ENCODE peak calls at places on chromosome 19, in seven cellular contexts. A is bronchial epithelial cell, Q is GM12865, D is OCI-LY7, O is spleen, Y is breast epithelium, F is nephron progenitor cell. J is an unnamed sample.

GRCh38 chr19:15779756-15780476 is 7.5 kb upstream of the OR10H5 start:
- DNase-seq in A (no peak), Q (no peak), D (no peak), O (no peak), Y (peak), F (no peak), J (no peak)

GRCh38 chr19:23095406-23095805 is 21.4 kb upstream of the ZNF730 start:
- DNase-seq in A (no peak), Q (no peak), D (no peak), O (no peak), Y (no peak), F (no peak), J (no peak)

GRCh38 chr19:19645233-19645870 is 1.9 kb upstream of the GMIP start:
- DNase-seq in A (no peak), Q (no peak), D (no peak), O (no peak), Y (no peak), F (no peak), J (no peak)

GRCh38 chr19:9934132-9934950 is 2.0 kb downstream of the OLFM2 start:
- DNase-seq in A (peak), Q (peak), D (peak), O (peak), Y (no peak), F (peak), J (no peak)

GRCh38 chr19:18849838-18850400 is 18.2 kb downstream of the UPF1 start:
- DNase-seq in A (no peak), Q (peak), D (no peak), O (peak), Y (no peak), F (peak), J (no peak)

GRCh38 chr19:31674503-31675186 is 325.4 kb upstream of the TSHZ3 start:
- DNase-seq in A (no peak), Q (no peak), D (no peak), O (no peak), Y (no peak), F (no peak), J (no peak)

GRCh38 chr19:4063369-4064072 is 3.2 kb downstream of the ZBTB7A start:
- DNase-seq in A (no peak), Q (peak), D (peak), O (peak), Y (no peak), F (no peak), J (no peak)

GRCh38 chr19:42942187-42942789 is 5.3 kb upstream of the PSG7 start:
- DNase-seq in A (peak), Q (peak), D (peak), O (no peak), Y (no peak), F (no peak), J (no peak)

GRCh38 chr19:53078668-53079067 is 24.6 kb downstream of the ZNF160 start:
- DNase-seq in A (no peak), Q (no peak), D (no peak), O (no peak), Y (no peak), F (no peak), J (no peak)

GRCh38 chr19:17794412-17794730 is 567 bp upstream of the B3GNT3 start:
- DNase-seq in A (no peak), Q (no peak), D (no peak), O (no peak), Y (no peak), F (no peak), J (no peak)

GRCh38 chr19:40603719-40604646 is 2.8 kb downstream of the LTBP4 start:
- DNase-seq in A (peak), Q (peak), D (peak), O (peak), Y (peak), F (peak), J (peak)

GRCh38 chr19:16895467-16896097 is 6.8 kb downstream of the F2RL3 start:
- DNase-seq in A (no peak), Q (no peak), D (no peak), O (no peak), Y (no peak), F (no peak), J (no peak)

GRCh38 chr19:19453129-19453461 is 47.6 kb downstream of the GATAD2A start:
- DNase-seq in A (no peak), Q (no peak), D (no peak), O (no peak), Y (no peak), F (no peak), J (no peak)

GRCh38 chr19:50772408-50773311 is 2.4 kb downstream of the GPR32 start:
- DNase-seq in A (no peak), Q (peak), D (peak), O (no peak), Y (no peak), F (no peak), J (no peak)

GRCh38 chr19:50814883-50815282 is 8.7 kb downstream of the KLK1 start:
- DNase-seq in A (no peak), Q (no peak), D (no peak), O (no peak), Y (no peak), F (no peak), J (no peak)

GRCh38 chr19:52231154-52231565 is 38.2 kb upstream of the ZNF766 start:
- DNase-seq in A (peak), Q (no peak), D (no peak), O (no peak), Y (no peak), F (no peak), J (no peak)

GRCh38 chr19:28961772-28962500 is 251.0 kb downstream of the UQCRFS1 start:
- DNase-seq in A (no peak), Q (no peak), D (no peak), O (no peak), Y (no peak), F (no peak), J (peak)

GRCh38 chr19:40217027-40217810 is 965 bp downstream of the TTC9B start:
- DNase-seq in A (peak), Q (peak), D (peak), O (no peak), Y (no peak), F (peak), J (no peak)

GRCh38 chr19:48501961-48502719 is 9.5 kb downstream of the LMTK3 start:
- DNase-seq in A (peak), Q (peak), D (peak), O (peak), Y (peak), F (peak), J (peak)

GRCh38 chr19:610801-611505 is 21.3 kb downstream of the HCN2 start:
- DNase-seq in A (no peak), Q (peak), D (peak), O (peak), Y (no peak), F (peak), J (no peak)

GRCh38 chr19:35955881-35956634 is 19.9 kb downstream of the LRFN3 start:
- DNase-seq in A (no peak), Q (no peak), D (no peak), O (no peak), Y (no peak), F (no peak), J (no peak)

GRCh38 chr19:39411006-39411831 is 1.2 kb upstream of the PLEKHG2 start:
- DNase-seq in A (peak), Q (peak), D (no peak), O (peak), Y (peak), F (no peak), J (no peak)

GRCh38 chr19:27745978-27746542 is 1466.9 kb downstream of the UQCRFS1 start:
- DNase-seq in A (no peak), Q (no peak), D (no peak), O (no peak), Y (peak), F (no peak), J (no peak)

GRCh38 chr19:27748551-27749152 is 1464.3 kb downstream of the UQCRFS1 start:
- DNase-seq in A (no peak), Q (no peak), D (no peak), O (no peak), Y (no peak), F (no peak), J (no peak)

GRCh38 chr19:27750697-27751391 is 1462.1 kb downstream of the UQCRFS1 start:
- DNase-seq in A (no peak), Q (no peak), D (no peak), O (no peak), Y (no peak), F (no peak), J (no peak)

GRCh38 chr19:27744926-27745844 is 1467.8 kb downstream of the UQCRFS1 start:
- DNase-seq in A (no peak), Q (no peak), D (no peak), O (no peak), Y (no peak), F (no peak), J (no peak)

DNA sequence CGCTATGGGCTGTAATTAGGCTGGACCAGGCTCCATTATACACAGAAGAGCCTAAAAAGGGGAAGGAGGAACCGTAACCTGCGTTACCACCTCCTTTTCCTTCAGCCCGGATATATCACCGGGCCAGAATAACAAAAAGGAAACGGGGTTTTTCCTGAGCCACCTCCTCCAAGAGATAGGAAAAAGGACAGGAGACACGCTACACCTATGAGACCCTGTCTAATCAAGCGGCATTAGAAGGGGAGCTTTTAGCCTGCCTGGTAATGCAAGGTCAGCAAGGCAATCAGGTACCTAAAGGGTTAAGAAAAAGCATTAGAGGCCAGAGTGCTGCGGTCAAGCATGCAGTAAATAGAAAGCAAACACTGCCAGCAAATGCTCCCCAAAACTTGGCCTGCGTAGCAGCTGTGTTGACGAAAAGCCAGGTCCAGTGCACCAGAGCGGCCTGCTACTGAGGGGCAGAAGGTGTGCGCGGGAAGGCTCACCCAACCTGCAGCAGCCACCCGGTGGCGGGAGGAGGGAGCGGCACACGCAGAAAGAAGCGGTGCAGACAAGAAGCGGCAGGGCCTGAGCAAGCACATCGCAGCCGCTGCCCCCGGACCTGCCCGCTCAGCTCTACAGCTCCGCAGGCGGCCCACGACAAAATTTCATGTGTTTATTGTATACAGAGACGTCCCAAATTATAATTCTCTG is 1466.1 kb downstream of the UQCRFS1 start:
- DNase-seq in A (peak), Q (peak), D (no peak), O (peak), Y (peak), F (peak), J (no peak)
- TF ChIP-seq CTCF in A (no peak), Q (no peak), D (peak), O (peak), Y (no peak), F (no peak), J (no peak)

DNA sequence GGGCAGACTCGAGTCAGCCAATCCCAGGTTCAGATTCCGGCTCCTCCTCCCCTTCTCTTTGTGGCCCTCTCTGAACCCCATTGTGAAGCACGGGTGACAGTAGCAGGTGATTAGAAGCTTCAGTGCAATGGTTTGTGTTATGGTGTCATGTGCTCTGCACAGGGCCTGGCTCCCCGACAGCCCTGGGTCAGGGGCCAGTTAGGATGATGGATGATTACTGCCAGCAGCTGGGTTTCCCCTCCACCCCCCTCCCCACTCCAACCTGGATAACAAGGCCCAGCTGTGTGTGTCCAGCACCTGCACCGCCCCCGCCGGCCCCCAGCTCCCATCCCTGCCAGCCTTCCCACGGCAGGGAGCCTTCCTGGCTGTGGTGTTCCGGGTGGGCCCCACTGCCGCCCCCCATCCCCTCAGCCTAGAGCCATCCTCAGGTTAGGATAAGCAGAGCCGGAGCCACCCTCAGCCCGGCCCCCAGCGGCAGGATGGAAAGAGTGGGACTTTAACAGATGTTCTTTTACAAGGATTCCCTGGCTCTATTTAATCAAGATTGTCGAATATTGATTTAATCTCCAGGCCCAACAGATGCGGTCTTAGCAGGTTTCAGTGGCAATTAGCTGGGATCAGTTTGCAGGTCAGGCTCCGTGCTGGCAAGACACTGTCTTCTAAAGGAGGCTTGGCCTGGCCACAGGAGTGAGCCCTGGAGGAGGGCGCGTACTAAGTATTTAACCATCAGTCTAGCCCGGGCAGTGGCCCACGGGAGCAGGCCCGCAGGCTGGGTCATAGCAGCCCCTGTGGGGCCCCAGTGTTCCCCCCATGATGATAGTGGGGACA is 156.2 kb downstream of the SIPA1L3 start:
- DNase-seq in A (no peak), Q (no peak), D (no peak), O (no peak), Y (no peak), F (peak), J (no peak)
- TF ChIP-seq CTCF in A (no peak), Q (no peak), D (no peak), O (no peak), Y (no peak), F (no peak), J (no peak)

GRCh38 chr19:1618157-1619093 is 13.2 kb upstream of the UQCR11 start:
- DNase-seq in A (peak), Q (peak), D (peak), O (no peak), Y (no peak), F (no peak), J (no peak)
- TF ChIP-seq CTCF in A (peak), Q (peak), D (peak), O (peak), Y (peak), F (no peak), J (peak)

GRCh38 chr19:5997371-5997770 is 19.4 kb upstream of the RANBP3 start:
- DNase-seq in A (no peak), Q (no peak), D (no peak), O (no peak), Y (no peak), F (peak), J (no peak)
- TF ChIP-seq CTCF in A (no peak), Q (no peak), D (peak), O (no peak), Y (no peak), F (peak), J (peak)

GRCh38 chr19:32831611-32832010 is 38.0 kb downstream of the SLC7A9 start:
- DNase-seq in A (no peak), Q (no peak), D (no peak), O (no peak), Y (no peak), F (no peak), J (no peak)

DNA sequence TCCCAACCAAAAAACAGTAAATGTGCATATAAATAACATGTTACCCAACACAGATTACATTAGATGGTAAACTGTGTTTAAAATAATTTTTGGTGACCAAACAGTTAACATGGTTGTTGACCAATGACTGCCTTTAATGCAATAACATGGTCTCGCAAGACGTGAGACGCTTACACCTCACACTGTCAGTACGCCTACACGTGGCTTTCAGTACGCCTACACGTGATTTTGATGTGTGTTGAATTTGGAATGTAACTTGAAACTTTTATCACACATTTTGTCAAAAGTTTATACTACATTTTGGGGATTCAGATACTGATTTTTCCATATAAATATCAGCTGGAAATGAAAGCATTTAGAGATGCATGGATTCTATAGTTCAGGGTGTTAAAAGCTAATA is 32.0 kb downstream of the SLC7A9 start:
- DNase-seq in A (no peak), Q (no peak), D (no peak), O (no peak), Y (no peak), F (no peak), J (no peak)
- TF ChIP-seq CTCF in A (no peak), Q (no peak), D (no peak), O (no peak), Y (no peak), F (no peak), J (no peak)

GRCh38 chr19:5153601-5154128 is 184.8 kb downstream of the KDM4B start:
- DNase-seq in A (no peak), Q (no peak), D (no peak), O (peak), Y (no peak), F (no peak), J (no peak)

GRCh38 chr19:5154799-5155426 is 185.7 kb downstream of the PTPRS start:
- DNase-seq in A (no peak), Q (no peak), D (no peak), O (peak), Y (no peak), F (no peak), J (no peak)

GRCh38 chr19:5152767-5153532 is 184.0 kb downstream of the KDM4B start:
- DNase-seq in A (no peak), Q (no peak), D (no peak), O (peak), Y (no peak), F (no peak), J (no peak)

GRCh38 chr19:5155586-5156210 is 184.9 kb downstream of the PTPRS start:
- DNase-seq in A (no peak), Q (no peak), D (no peak), O (peak), Y (no peak), F (no peak), J (no peak)

GRCh38 chr19:5154129-5154798 is 185.4 kb downstream of the KDM4B start:
- DNase-seq in A (no peak), Q (peak), D (peak), O (peak), Y (no peak), F (peak), J (no peak)
- TF ChIP-seq CTCF in A (peak), Q (peak), D (peak), O (peak), Y (peak), F (peak), J (peak)

DNA sequence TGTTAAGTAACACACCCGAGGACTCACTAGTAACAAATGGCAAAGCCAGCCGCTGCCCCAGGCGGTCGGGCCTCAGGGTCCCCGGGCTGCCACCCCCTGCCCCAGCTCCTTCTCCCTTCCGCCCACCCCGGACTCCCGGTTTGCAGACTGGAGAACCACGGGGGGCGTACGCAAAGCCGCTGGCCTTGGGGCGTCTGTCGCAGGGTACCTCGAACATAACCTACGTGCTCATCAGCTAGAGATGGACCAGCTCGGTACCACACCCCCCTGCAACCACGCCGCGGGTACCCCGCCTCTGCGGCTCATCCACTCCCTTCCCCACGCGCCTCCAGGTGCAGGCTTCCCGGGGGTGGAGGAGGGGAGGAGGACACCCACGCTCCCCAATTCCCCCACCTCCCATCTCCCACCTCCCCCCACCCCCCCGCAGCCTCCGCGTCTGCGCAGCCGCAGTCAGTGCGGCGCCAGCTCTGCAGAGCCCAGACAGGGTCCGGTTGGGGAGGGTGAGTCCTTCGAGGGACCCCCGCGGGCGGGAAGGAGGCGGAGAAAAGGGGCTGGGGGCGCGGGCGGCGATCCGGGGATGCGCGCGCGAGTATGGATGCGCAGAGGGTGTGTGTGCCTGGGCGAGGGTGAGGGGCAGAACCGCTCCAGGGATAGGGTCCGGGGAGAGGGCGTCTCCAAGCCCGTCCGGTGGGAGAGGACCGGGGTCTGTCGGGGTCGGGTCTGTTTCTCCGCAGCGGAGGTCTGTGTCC is at the start of gene SMIM17:
- DNase-seq in A (no peak), Q (no peak), D (no peak), O (no peak), Y (no peak), F (no peak), J (no peak)
- TF ChIP-seq CTCF in A (no peak), Q (no peak), D (no peak), O (no peak), Y (no peak), F (no peak), J (no peak)

J was measured in epithelial cell of proximal tubule.